ENCODE peak calls at places on chromosomes 5 and 9, in eight cellular contexts. L is GM23338; K is CD8-positive, alpha-beta memory T cell; E is neural progenitor cell; U is K562; S is right atrium auricular region; O is astrocyte; N is A549. Z is an unnamed sample.

GRCh38 chr9:70677336-70677735 is 262.9 kb upstream of the KLF9 start:
- DNase-seq in K (no peak), E (no peak), O (no peak), N (no peak), L (no peak), S (no peak), U (no peak), Z (no peak)

GRCh38 chr5:147972441-147972840 is 66.1 kb upstream of the C5orf46 start:
- DNase-seq in K (no peak), L (no peak), E (no peak), N (no peak), U (no peak), S (no peak), O (no peak), Z (no peak)

GRCh38 chr5:68027519-68027918 is 188.0 kb upstream of the PIK3R1 start:
- DNase-seq in O (peak; percentile 91), L (no peak), S (no peak), E (no peak), U (no peak), N (no peak), K (no peak), Z (no peak)

GRCh38 chr5:52983731-52984620 is 5.2 kb upstream of the ITGA2 start:
- DNase-seq in U (no peak), O (peak; percentile 87), N (no peak), K (no peak), S (no peak), E (no peak), L (no peak), Z (no peak)

GRCh38 chr5:127988149-127988755 is 95.3 kb upstream of the SLC12A2 start:
- DNase-seq in K (no peak), O (peak; percentile 88), S (no peak), U (no peak), N (peak; percentile 88), E (no peak), L (no peak), Z (no peak)

GRCh38 chr9:4491621-4491975 is 1.3 kb downstream of the SLC1A1 start:
- DNase-seq in S (no peak), U (no peak), O (no peak), N (no peak), K (no peak), L (peak; percentile 85), E (peak; percentile 63), Z (peak; percentile 54)

GRCh38 chr5:54742417-54742889 is 224.9 kb downstream of the SNX18 start:
- DNase-seq in O (peak; percentile 75), E (peak; percentile 27), K (no peak), S (no peak), U (peak; percentile 68), N (peak; percentile 24), L (peak; percentile 44), Z (no peak)

GRCh38 chr5:39801306-39801705 is 376.5 kb upstream of the DAB2 start:
- DNase-seq in E (no peak), L (no peak), S (no peak), O (no peak), N (no peak), U (no peak), K (no peak), Z (no peak)

GRCh38 chr5:128413356-128413755 is 124.7 kb downstream of the FBN2 start:
- DNase-seq in L (no peak), K (no peak), O (peak; percentile 75), S (no peak), U (no peak), E (no peak), N (no peak), Z (no peak)

GRCh38 chr5:10460252-10460906 is 18.7 kb downstream of the ROPN1L start:
- DNase-seq in U (no peak), S (no peak), E (no peak), L (no peak), K (no peak), N (peak; percentile 70), O (no peak), Z (no peak)

GRCh38 chr5:39668980-39669379 is 244.2 kb upstream of the DAB2 start:
- DNase-seq in E (no peak), U (no peak), L (no peak), O (no peak), N (peak; percentile 6), S (no peak), K (no peak), Z (no peak)

GRCh38 chr9:128026255-128027165 is 40.6 kb downstream of the NAIF1 start:
- DNase-seq in K (peak; percentile 91), E (no peak), S (no peak), N (peak; percentile 42), L (no peak), O (no peak), U (no peak), Z (no peak)
- H3K4me1 ChIP-seq in K (peaks cover 93% of the 10 kb centered on the region), E (no peaks in the 10 kb centered on the region), S (no peaks in the 10 kb centered on the region), N (peaks cover 23% of the 10 kb centered on the region), L (no peaks in the 10 kb centered on the region), O (no peaks in the 10 kb centered on the region), U (peaks cover 18% of the 10 kb centered on the region), Z (no peaks in the 10 kb centered on the region)

DNA sequence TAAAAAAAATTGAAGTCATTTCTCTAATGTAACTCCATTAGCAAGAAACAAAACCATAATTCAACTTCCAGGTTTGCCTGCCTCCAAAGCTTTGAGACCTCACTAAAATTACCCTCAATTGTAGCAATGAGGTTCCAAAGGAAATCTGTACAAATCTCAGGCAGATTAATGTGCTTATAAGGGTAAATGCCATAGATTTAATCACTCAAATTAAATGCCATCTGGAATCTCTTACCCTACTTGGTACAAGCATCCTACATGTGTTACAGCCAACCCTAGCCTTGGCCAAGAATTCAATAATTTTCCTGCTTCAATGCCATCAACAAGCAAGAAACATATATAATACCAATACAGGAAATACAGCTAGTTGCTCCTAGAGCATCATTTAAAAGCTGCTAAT is 452.8 kb downstream of the RAB3C start:
- DNase-seq in E (no peak), L (no peak), N (no peak), S (no peak), U (no peak), O (no peak), K (no peak), Z (no peak)
- H3K27ac ChIP-seq in E (no peak overlapping the region), L (no peak overlapping the region), N (peak overlapping the region; percentile 95), S (peak overlapping the region; percentile 6), U (no peak overlapping the region), O (peak overlapping the region; percentile 28), K (no peak overlapping the region), Z (peak overlapping the region; percentile 40)

GRCh38 chr9:127162046-127162445 is 39.6 kb upstream of the ANGPTL2 start:
- DNase-seq in S (no peak), K (no peak), U (no peak), O (no peak), N (no peak), L (no peak), E (no peak), Z (no peak)
- H3K4me1 ChIP-seq in S (no peaks in the 10 kb centered on the region), K (no peaks in the 10 kb centered on the region), U (peaks cover 9% of the 10 kb centered on the region), O (peaks cover 26% of the 10 kb centered on the region), N (peaks cover 30% of the 10 kb centered on the region), L (peaks cover 19% of the 10 kb centered on the region), E (peaks cover 26% of the 10 kb centered on the region), Z (no peaks in the 10 kb centered on the region)

GRCh38 chr5:176765687-176766086 is 44.7 kb upstream of the UNC5A start:
- DNase-seq in L (no peak), O (no peak), S (no peak), N (no peak), U (no peak), E (no peak), K (no peak), Z (no peak)
- H3K27ac ChIP-seq in L (no peak overlapping the region), O (no peak overlapping the region), S (no peak overlapping the region), N (no peak overlapping the region), U (no peak overlapping the region), E (no peak overlapping the region), K (no peak overlapping the region), Z (no peak overlapping the region)

DNA sequence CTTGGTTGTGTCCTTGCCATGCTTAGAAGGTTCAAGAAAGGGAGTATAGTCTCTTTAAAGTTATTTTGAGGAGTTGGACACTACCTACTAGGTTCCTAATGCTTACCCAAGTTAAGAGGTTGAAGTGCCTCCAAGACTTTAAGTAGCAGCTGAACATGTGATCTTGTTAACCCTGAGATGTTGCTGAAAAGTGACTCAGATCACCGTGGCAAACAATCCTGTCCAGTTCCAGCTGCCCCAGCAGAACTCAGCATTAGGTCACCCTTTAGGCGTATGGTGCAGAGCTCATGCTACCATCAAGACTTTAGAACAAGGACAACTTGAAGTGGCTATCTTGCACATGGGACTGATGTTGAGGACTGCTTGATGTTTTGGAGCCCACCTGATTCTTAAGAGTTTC is 22.5 kb downstream of the ZNF462 start:
- DNase-seq in N (peak; percentile 67), E (no peak), U (no peak), O (peak; percentile 75), L (no peak), K (no peak), S (no peak), Z (peak; percentile 64)
- H3K4me1 ChIP-seq in N (peaks cover 52% of the 10 kb centered on the region), E (peaks cover 22% of the 10 kb centered on the region), U (no peaks in the 10 kb centered on the region), O (peaks cover 11% of the 10 kb centered on the region), L (peaks cover 68% of the 10 kb centered on the region), K (no peaks in the 10 kb centered on the region), S (no peaks in the 10 kb centered on the region), Z (peaks cover 6% of the 10 kb centered on the region)

GRCh38 chr5:14081791-14082190 is 61.4 kb upstream of the TRIO start:
- DNase-seq in N (no peak), O (peak; percentile 41), K (no peak), S (no peak), L (no peak), U (no peak), E (no peak), Z (no peak)

GRCh38 chr5:14086261-14086660 is 56.9 kb upstream of the TRIO start:
- DNase-seq in S (no peak), N (no peak), L (no peak), O (peak; percentile 44), K (no peak), E (no peak), U (no peak), Z (no peak)

GRCh38 chr5:14082523-14082922 is 60.6 kb upstream of the TRIO start:
- DNase-seq in S (no peak), E (no peak), O (no peak), K (no peak), U (no peak), L (no peak), N (no peak), Z (no peak)

GRCh38 chr5:14078716-14079115 is 64.4 kb upstream of the TRIO start:
- DNase-seq in S (no peak), O (no peak), U (no peak), K (no peak), N (no peak), L (no peak), E (no peak), Z (no peak)

DNA sequence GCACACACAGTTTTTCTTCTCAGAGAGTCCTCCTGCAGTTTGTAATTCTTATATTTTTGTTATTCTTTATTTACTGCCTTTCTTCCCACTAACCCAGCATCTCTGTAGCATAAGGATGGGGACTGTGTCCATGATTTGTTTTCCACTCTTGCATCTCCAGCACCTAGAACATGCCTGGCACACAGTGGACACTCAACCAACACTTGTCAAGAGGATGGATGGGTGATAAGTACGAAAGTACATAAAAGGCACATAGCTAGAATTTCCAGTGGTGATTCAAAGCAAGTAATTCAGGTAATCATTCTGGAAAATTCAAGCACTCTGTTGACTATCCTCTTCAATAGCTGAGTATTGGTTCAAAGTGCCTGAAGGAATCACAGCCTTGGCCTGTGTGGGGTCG is 60.2 kb upstream of the TRIO start:
- DNase-seq in O (no peak), E (no peak), L (no peak), K (no peak), N (no peak), S (no peak), U (no peak), Z (no peak)
- H3K27ac ChIP-seq in O (no peak overlapping the region), E (no peak overlapping the region), L (no peak overlapping the region), K (no peak overlapping the region), N (no peak overlapping the region), S (no peak overlapping the region), U (no peak overlapping the region), Z (no peak overlapping the region)

GRCh38 chr9:125760537-125760936 is 13.4 kb downstream of the PBX3 start:
- DNase-seq in U (no peak), L (no peak), O (no peak), E (no peak), N (no peak), S (no peak), K (no peak), Z (no peak)
- H3K4me1 ChIP-seq in U (no peaks in the 10 kb centered on the region), L (peaks cover 89% of the 10 kb centered on the region), O (peaks cover 17% of the 10 kb centered on the region), E (peaks cover 83% of the 10 kb centered on the region), N (peaks cover 4% of the 10 kb centered on the region), S (no peaks in the 10 kb centered on the region), K (no peaks in the 10 kb centered on the region), Z (no peaks in the 10 kb centered on the region)